ENCODE peak calls at places on chromosome 15, in six cellular contexts. D is stimulated activated CD8-positive, alpha-beta memory T cell treated with anti-CD3 and anti-CD28 coated beads, Interleukin-4, amount 100 ng/mL, for 24 hours; E is neuronal stem cell; P is amniotic stem cell; C is stimulated activated CD4-positive, alpha-beta T cell treated with anti-CD3 and anti-CD28 coated beads, Interleukin-2, amount 100 ng/mL, for 48 hours; L is mesendoderm. M is an unnamed sample.

GRCh38 chr15:29734917-29735572 is 87.2 kb downstream of the TJP1 start:
- DNase-seq in D (no peak), E (no peak), P (no peak), C (no peak), L (peak; percentile 53), M (no peak)

GRCh38 chr15:41870689-41871081 is 23.2 kb downstream of the SPTBN5 start:
- DNase-seq in D (peak; percentile 38), E (no peak), P (no peak), C (peak; percentile 40), L (no peak), M (no peak)

GRCh38 chr15:45891766-45892165 is 256.9 kb downstream of the SQOR start:
- DNase-seq in D (no peak), E (no peak), P (no peak), C (no peak), L (no peak), M (no peak)

GRCh38 chr15:85583404-85584390 is 203.3 kb downstream of the AKAP13 start:
- DNase-seq in D (no peak), E (peak; percentile 21), P (no peak), C (no peak), L (no peak), M (no peak)

GRCh38 chr15:29668120-29668602 is 154.1 kb downstream of the TJP1 start:
- DNase-seq in D (no peak), E (peak; percentile 64), P (peak; percentile 82), C (peak; percentile 32), L (peak; percentile 95), M (peak; percentile 60)

GRCh38 chr15:55230051-55230670 is 33.4 kb upstream of the RSL24D1 start:
- DNase-seq in D (no peak), E (no peak), P (no peak), C (no peak), L (no peak), M (no peak)

GRCh38 chr15:39629376-39629775 is 48.5 kb downstream of the THBS1 start:
- DNase-seq in D (peak; percentile 42), E (no peak), P (no peak), C (no peak), L (no peak), M (no peak)

GRCh38 chr15:97902140-97902780 is 58.2 kb upstream of the ARRDC4 start:
- DNase-seq in D (no peak), E (no peak), P (no peak), C (no peak), L (peak; percentile 38), M (no peak)

GRCh38 chr15:43420435-43420834 is 49.5 kb downstream of the TUBGCP4 start:
- DNase-seq in D (no peak), E (no peak), P (no peak), C (no peak), L (no peak), M (no peak)

GRCh38 chr15:39079296-39079834 is 501.5 kb upstream of the THBS1 start:
- DNase-seq in D (no peak), E (no peak), P (peak; percentile 23), C (no peak), L (no peak), M (no peak)

GRCh38 chr15:80503319-80503952 is 99.3 kb downstream of the ARNT2 start:
- DNase-seq in D (no peak), E (no peak), P (no peak), C (no peak), L (no peak), M (no peak)

GRCh38 chr15:80852676-80853075 is 73.5 kb downstream of the CEMIP start:
- DNase-seq in D (no peak), E (no peak), P (no peak), C (no peak), L (no peak), M (no peak)

GRCh38 chr15:83992356-83993031 is 243.1 kb upstream of the GOLGA6L4 start:
- DNase-seq in D (no peak), E (no peak), P (no peak), C (no peak), L (no peak), M (no peak)

GRCh38 chr15:38620108-38620507 is 55.5 kb upstream of the RASGRP1 start:
- DNase-seq in D (no peak), E (no peak), P (no peak), C (no peak), L (no peak), M (no peak)

GRCh38 chr15:44710236-44711088 is 661 bp downstream of the PATL2 start:
- DNase-seq in D (no peak), E (no peak), P (no peak), C (no peak), L (peak; percentile 63), M (no peak)

GRCh38 chr15:79593119-79593869 is 161.2 kb downstream of the MINAR1 start:
- DNase-seq in D (no peak), E (no peak), P (no peak), C (no peak), L (peak; percentile 60), M (no peak)

GRCh38 chr15:75065467-75065850 is 42.1 kb downstream of the PPCDC start:
- DNase-seq in D (no peak), E (no peak), P (no peak), C (no peak), L (peak; percentile 23), M (no peak)

M was measured in progenitor cell of endocrine pancreas.